ENCODE peak calls at places on chromosome 22, in nine cellular contexts. D is nucleus accumbens; O is stimulated activated CD4-positive, alpha-beta T cell treated with anti-CD3 and anti-CD28 coated beads, Interleukin-2, amount 100 ng/mL, for 24 hours; W is NCI-H2029; B is uterus; Q is A172; X is fibroblast of lung; A is mesendoderm; E is right atrium auricular region. S is an unnamed sample.

GRCh38 chr22:36067237-36067558 is 38.6 kb upstream of the RBFOX2 start:
- DNase-seq in X (no peak), B (no peak), D (no peak), A (no peak), O (no peak), Q (no peak), W (no peak), E (no peak), S (no peak)

GRCh38 chr22:46061431-46062231 is 84.7 kb upstream of the WNT7B start:
- DNase-seq in D (no peak), X (no peak), O (no peak), W (no peak), B (peak), Q (no peak), E (no peak), A (peak), S (no peak)

GRCh38 chr22:33832558-33833151 is 87.6 kb downstream of the LARGE1 start:
- DNase-seq in B (no peak), X (peak), O (no peak), A (no peak), Q (no peak), E (no peak), D (no peak), W (no peak), S (no peak)

GRCh38 chr22:44668886-44669724 is 32.9 kb upstream of the PRR5 start:
- DNase-seq in Q (no peak), O (no peak), D (no peak), A (no peak), B (no peak), E (no peak), W (no peak), X (no peak), S (no peak)

GRCh38 chr22:46947516-46948260 is 185.2 kb downstream of the TBC1D22A start:
- DNase-seq in X (no peak), D (no peak), B (no peak), W (no peak), E (no peak), Q (no peak), O (no peak), A (no peak), S (no peak)

GRCh38 chr22:32576553-32577255 is 102.1 kb downstream of the FBXO7 start:
- DNase-seq in O (no peak), B (no peak), E (no peak), X (no peak), A (peak), W (no peak), Q (no peak), D (no peak), S (no peak)

GRCh38 chr22:32050678-32051515 is 7.8 kb downstream of the SLC5A1 start:
- DNase-seq in D (no peak), W (peak), O (peak), X (peak), B (no peak), A (peak), E (peak), Q (peak), S (no peak)

GRCh38 chr22:43878079-43878795 is 13.6 kb downstream of the PNPLA5 start:
- DNase-seq in E (no peak), D (no peak), O (no peak), X (no peak), W (no peak), A (no peak), Q (no peak), B (no peak), S (no peak)

GRCh38 chr22:30903876-30904460 is 64.6 kb downstream of the MORC2 start:
- DNase-seq in B (no peak), X (no peak), Q (no peak), E (no peak), O (no peak), W (no peak), D (no peak), A (no peak), S (no peak)

GRCh38 chr22:48574776-48575566 is 1252.7 kb downstream of the BRD1 start:
- DNase-seq in E (no peak), A (peak), X (peak), W (peak), B (peak), O (peak), Q (peak), D (peak), S (no peak)

GRCh38 chr22:17119481-17120202 is 1.5 kb downstream of the TMEM121B start:
- DNase-seq in D (no peak), X (no peak), Q (no peak), E (no peak), B (no peak), W (no peak), O (peak), A (peak), S (no peak)

GRCh38 chr22:22233081-22233480 is 11.5 kb upstream of the VPREB1 start:
- DNase-seq in D (no peak), Q (no peak), A (no peak), E (no peak), W (no peak), B (no peak), X (no peak), O (no peak), S (no peak)

GRCh38 chr22:38415561-38416321 is 39.3 kb downstream of the KCNJ4 start:
- DNase-seq in A (peak), X (no peak), W (no peak), D (no peak), E (no peak), B (no peak), Q (no peak), O (no peak), S (no peak)

GRCh38 chr22:36156515-36157419 is 3.8 kb downstream of the APOL3 start:
- DNase-seq in D (peak), A (peak), B (peak), X (peak), O (peak), E (peak), W (peak), Q (peak), S (no peak)

GRCh38 chr22:22533417-22533816 is 13.3 kb upstream of the ZNF280A start:
- DNase-seq in A (no peak), X (no peak), B (no peak), D (no peak), E (no peak), Q (no peak), O (no peak), W (no peak), S (no peak)

GRCh38 chr22:45971389-45972028 is 5.5 kb downstream of the WNT7B start:
- DNase-seq in W (no peak), B (no peak), O (no peak), A (no peak), X (peak), Q (no peak), E (no peak), D (no peak), S (no peak)

GRCh38 chr22:30324008-30324730 is 2.6 kb downstream of the TBC1D10A start:
- DNase-seq in O (peak), Q (no peak), W (no peak), A (no peak), B (no peak), X (peak), E (no peak), D (no peak), S (no peak)

GRCh38 chr22:43431821-43432554 is 20.2 kb downstream of the MPPED1 start:
- DNase-seq in E (no peak), X (no peak), A (no peak), O (no peak), Q (no peak), W (no peak), D (no peak), B (no peak), S (no peak)

GRCh38 chr22:46357186-46357500 is 21.6 kb downstream of the TRMU start:
- DNase-seq in B (no peak), E (no peak), X (no peak), O (no peak), D (no peak), W (no peak), Q (no peak), A (no peak), S (no peak)

GRCh38 chr22:44170470-44170869 is 10.3 kb upstream of the PARVG start:
- DNase-seq in A (no peak), D (no peak), X (no peak), E (no peak), W (no peak), Q (no peak), O (no peak), B (no peak), S (no peak)

GRCh38 chr22:33271390-33272161 is 213.4 kb upstream of the SYN3 start:
- DNase-seq in O (no peak), B (peak), D (peak), W (peak), Q (peak), X (peak), E (peak), A (no peak), S (peak)

GRCh38 chr22:49097966-49098365 is 729.7 kb downstream of the BRD1 start:
- DNase-seq in W (no peak), Q (peak), D (no peak), X (no peak), E (no peak), B (no peak), O (no peak), A (no peak), S (no peak)

GRCh38 chr22:41589260-41589600 is 410 bp downstream of the PMM1 start:
- DNase-seq in Q (no peak), X (peak), A (peak), E (no peak), O (no peak), D (no peak), B (no peak), W (no peak), S (no peak)

GRCh38 chr22:25627271-25627848 is 62.9 kb downstream of the GRK3 start:
- DNase-seq in A (peak), D (no peak), Q (peak), X (peak), O (no peak), W (peak), B (no peak), E (no peak), S (no peak)

GRCh38 chr22:25878933-25879332 is 136.9 kb downstream of the MYO18B start:
- DNase-seq in E (no peak), Q (no peak), B (no peak), A (no peak), X (no peak), D (no peak), O (no peak), W (peak), S (no peak)

S was measured in GM18507.